ENCODE peak calls at places on chromosomes 1 and 21, in five cellular contexts. J is transverse colon, H is tibial nerve, S is heart left ventricle, Y is ovary. V is an unnamed sample.

GRCh38 chr21:38995755-38996154 is 187.5 kb downstream of the PSMG1 start:
- DNase-seq in J (peak), H (no peak), S (no peak), Y (no peak), V (no peak)

GRCh38 chr1:159868766-159869165 is 6.3 kb upstream of the VSIG8 start:
- DNase-seq in J (no peak), H (no peak), S (no peak), Y (no peak), V (no peak)

GRCh38 chr1:2312196-2312588 is 79.2 kb downstream of the MORN1 start:
- DNase-seq in J (no peak), H (no peak), S (no peak), Y (no peak), V (no peak)

GRCh38 chr21:45508607-45509565 is 33.4 kb downstream of the SLC19A1 start:
- DNase-seq in J (no peak), H (no peak), S (no peak), Y (peak), V (no peak)

GRCh38 chr1:44565265-44565750 is 109.0 kb downstream of the TMEM53 start:
- DNase-seq in J (no peak), H (no peak), S (no peak), Y (no peak), V (no peak)

GRCh38 chr1:39952359-39953110 is 2.4 kb upstream of the MFSD2A start:
- DNase-seq in J (no peak), H (no peak), S (no peak), Y (no peak), V (no peak)

GRCh38 chr1:214280386-214281029 is 451 bp upstream of the SMYD2 start:
- DNase-seq in J (peak), H (peak), S (peak), Y (peak), V (no peak)

GRCh38 chr1:160205974-160206369 is 788 bp downstream of the PEA15 start:
- DNase-seq in J (peak), H (peak), S (peak), Y (peak), V (no peak)

GRCh38 chr1:59229138-59229537 is 67.8 kb upstream of the FGGY start:
- DNase-seq in J (no peak), H (no peak), S (no peak), Y (no peak), V (no peak)

GRCh38 chr1:212498243-212498642 is 65.5 kb downstream of the NENF start:
- DNase-seq in J (no peak), H (no peak), S (no peak), Y (no peak), V (no peak)

GRCh38 chr1:220905650-220906560 is 26.7 kb downstream of the HLX start:
- DNase-seq in J (no peak), H (no peak), S (no peak), Y (no peak), V (no peak)

GRCh38 chr1:31467005-31467674 is 54.1 kb downstream of the SERINC2 start:
- DNase-seq in J (no peak), H (no peak), S (no peak), Y (no peak), V (no peak)

GRCh38 chr1:111513410-111514020 is 10.1 kb upstream of the ADORA3 start:
- DNase-seq in J (no peak), H (no peak), S (no peak), Y (no peak), V (no peak)

GRCh38 chr1:231557898-231558710 is 29.6 kb downstream of the TSNAX start:
- DNase-seq in J (no peak), H (no peak), S (no peak), Y (no peak), V (no peak)

GRCh38 chr1:54403377-54403776 is 2.8 kb downstream of the SSBP3 start:
- DNase-seq in J (no peak), H (no peak), S (no peak), Y (no peak), V (no peak)

GRCh38 chr1:13628711-13629110 is 45.1 kb downstream of the PDPN start:
- DNase-seq in J (no peak), H (no peak), S (no peak), Y (no peak), V (no peak)

GRCh38 chr1:12232221-12232620 is 2.4 kb downstream of the VPS13D start:
- DNase-seq in J (peak), H (no peak), S (no peak), Y (no peak), V (peak)

GRCh38 chr21:34129039-34129891 is 55.9 kb downstream of the MRPS6 start:
- DNase-seq in J (peak), H (peak), S (peak), Y (peak), V (peak)

GRCh38 chr1:41102653-41103052 is 81.1 kb upstream of the SLFNL1 start:
- DNase-seq in J (no peak), H (no peak), S (no peak), Y (no peak), V (no peak)

GRCh38 chr1:54100500-54100899 is 47.1 kb downstream of the TCEANC2 start:
- DNase-seq in J (no peak), H (no peak), S (no peak), Y (no peak), V (no peak)

GRCh38 chr1:17633654-17634053 is 94.2 kb downstream of the ARHGEF10L start:
- DNase-seq in J (no peak), H (no peak), S (no peak), Y (no peak), V (no peak)

GRCh38 chr1:165645654-165646366 is 14.8 kb downstream of the MGST3 start:
- DNase-seq in J (peak), H (no peak), S (peak), Y (no peak), V (peak)

GRCh38 chr21:38796426-38796825 is 9.3 kb upstream of the ETS2 start:
- DNase-seq in J (no peak), H (no peak), S (no peak), Y (no peak), V (no peak)

GRCh38 chr1:104574619-104575018 is 824.9 kb downstream of the AMY1C start:
- DNase-seq in J (no peak), H (no peak), S (no peak), Y (no peak), V (no peak)

GRCh38 chr1:113314600-113314999 is 75.7 kb upstream of the MAGI3 start:
- DNase-seq in J (no peak), H (no peak), S (no peak), Y (no peak), V (no peak)

GRCh38 chr1:57319165-57319564 is 104.7 kb downstream of the DAB1 start:
- DNase-seq in J (no peak), H (no peak), S (no peak), Y (no peak), V (no peak)

GRCh38 chr1:26546375-26546774 is 16.8 kb downstream of the RPS6KA1 start:
- DNase-seq in J (no peak), H (no peak), S (no peak), Y (no peak), V (no peak)

GRCh38 chr1:55989971-55990370 is 589.4 kb downstream of the PLPP3 start:
- DNase-seq in J (no peak), H (no peak), S (no peak), Y (no peak), V (no peak)

GRCh38 chr1:116128669-116129068 is 17.5 kb downstream of the MAB21L3 start:
- DNase-seq in J (no peak), H (no peak), S (no peak), Y (no peak), V (no peak)

GRCh38 chr1:27099904-27100796 is 54.8 kb downstream of the SLC9A1 start:
- DNase-seq in J (no peak), H (no peak), S (peak), Y (peak), V (no peak)

GRCh38 chr1:24254783-24255182 is 64.4 kb upstream of the GRHL3 start:
- DNase-seq in J (no peak), H (no peak), S (no peak), Y (no peak), V (no peak)

GRCh38 chr21:23936991-23937390 is 1670.3 kb downstream of the MRPL39 start:
- DNase-seq in J (no peak), H (no peak), S (no peak), Y (no peak), V (no peak)

GRCh38 chr1:156359973-156360372 is 9.0 kb upstream of the RHBG start:
- DNase-seq in J (no peak), H (no peak), S (no peak), Y (no peak), V (no peak)

GRCh38 chr1:12040457-12041051 is 21.3 kb downstream of the MIIP start:
- DNase-seq in J (no peak), H (peak), S (no peak), Y (peak), V (no peak)

GRCh38 chr21:25457411-25457810 is 149.9 kb downstream of the MRPL39 start:
- DNase-seq in J (no peak), H (no peak), S (no peak), Y (no peak), V (no peak)

GRCh38 chr1:244419004-244419403 is 32.7 kb downstream of the ADSS2 start:
- DNase-seq in J (no peak), H (no peak), S (no peak), Y (no peak), V (no peak)

DNA sequence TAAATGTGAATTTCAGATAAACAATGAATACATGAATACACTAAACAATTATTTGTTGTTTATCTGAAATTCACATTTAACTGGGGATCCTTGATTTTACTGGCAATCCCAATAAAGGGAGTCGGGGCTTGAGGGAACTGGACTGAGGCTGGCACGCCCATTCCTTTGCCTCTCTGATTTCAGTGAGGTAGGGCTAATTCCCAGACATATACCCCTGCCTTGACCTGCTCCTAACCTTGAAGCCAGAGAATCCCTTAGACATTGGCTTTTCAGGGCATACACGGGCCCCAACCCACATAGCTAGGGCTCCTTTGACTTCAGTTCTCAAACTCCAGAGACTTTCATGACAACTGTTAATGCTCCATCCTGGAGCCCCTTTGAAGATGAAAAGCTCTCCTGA is 10.8 kb upstream of the UTP25 start:
- DNase-seq in J (no peak), H (no peak), S (no peak), Y (no peak), V (no peak)
- H3K27ac ChIP-seq in J (no peak), H (no peak), S (no peak), Y (no peak), V (no peak)

GRCh38 chr1:110262846-110263631 is 52.9 kb downstream of the KCNC4 start:
- DNase-seq in J (no peak), H (no peak), S (no peak), Y (no peak), V (no peak)
- TF ChIP-seq CTCF in J (no peak), H (no peak), S (no peak), Y (no peak), V (no peak)

DNA sequence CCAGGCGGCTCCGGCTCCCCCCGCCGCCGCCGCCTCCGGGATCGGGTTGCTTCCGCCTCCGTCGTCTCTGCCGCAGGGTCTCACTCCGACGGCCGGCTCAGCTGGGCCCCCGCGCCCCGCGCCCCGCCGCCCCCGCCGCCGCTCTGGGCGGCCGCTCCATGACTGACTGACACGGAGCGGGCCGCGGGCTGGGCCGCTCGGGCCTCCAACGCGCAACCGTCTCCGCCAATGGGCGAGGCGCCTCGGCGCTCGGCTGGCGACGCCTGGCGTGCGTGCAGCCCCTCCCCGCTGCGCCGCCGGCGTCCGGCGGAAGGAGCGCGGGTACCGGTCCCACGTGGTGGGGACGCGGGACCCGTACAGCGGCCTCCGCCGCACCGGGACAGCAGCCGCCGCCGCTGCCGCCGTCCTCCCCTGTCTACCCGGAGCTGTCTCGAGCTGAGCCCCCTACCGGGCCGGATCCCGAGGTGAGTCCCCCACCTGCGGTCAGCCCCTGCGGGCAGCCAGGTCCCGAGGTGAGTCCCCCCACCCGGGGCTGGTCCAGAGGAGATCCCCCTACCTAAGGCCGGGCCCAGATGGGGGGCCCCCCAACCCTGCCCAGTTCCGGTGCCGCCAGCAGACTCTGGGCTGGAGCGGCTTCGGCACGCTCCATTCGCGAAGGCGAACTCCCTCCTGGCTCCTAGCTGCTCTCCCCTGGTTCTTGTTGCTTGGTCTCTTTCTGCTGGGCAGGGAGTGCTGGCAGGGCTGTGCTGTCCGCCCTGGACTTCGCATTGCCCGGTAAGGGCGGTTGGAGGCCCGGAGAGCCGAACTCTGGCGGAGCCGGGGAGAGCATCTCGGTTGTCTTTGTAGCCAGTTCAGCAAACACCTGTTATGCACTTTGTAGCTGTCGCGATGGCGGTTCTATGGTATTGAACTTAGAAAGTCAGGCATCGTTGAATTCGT is at the start of the genes TAF5L and URB2:
- DNase-seq in J (peak), H (peak), S (peak), Y (peak), V (peak)
- TF ChIP-seq POLR2A in J (peak), H (peak), S (peak), Y (no peak), V (peak)

GRCh38 chr1:167789501-167789900 is 67.7 kb downstream of the MPZL1 start:
- DNase-seq in J (no peak), H (no peak), S (no peak), Y (no peak), V (no peak)

GRCh38 chr1:167791281-167792209 is 69.8 kb downstream of the MPZL1 start:
- DNase-seq in J (peak), H (peak), S (peak), Y (no peak), V (peak)

GRCh38 chr1:167794043-167794442 is 72.3 kb downstream of the MPZL1 start:
- DNase-seq in J (no peak), H (no peak), S (no peak), Y (no peak), V (no peak)

GRCh38 chr1:167786502-167786901 is 64.7 kb downstream of the MPZL1 start:
- DNase-seq in J (no peak), H (no peak), S (no peak), Y (no peak), V (no peak)

DNA sequence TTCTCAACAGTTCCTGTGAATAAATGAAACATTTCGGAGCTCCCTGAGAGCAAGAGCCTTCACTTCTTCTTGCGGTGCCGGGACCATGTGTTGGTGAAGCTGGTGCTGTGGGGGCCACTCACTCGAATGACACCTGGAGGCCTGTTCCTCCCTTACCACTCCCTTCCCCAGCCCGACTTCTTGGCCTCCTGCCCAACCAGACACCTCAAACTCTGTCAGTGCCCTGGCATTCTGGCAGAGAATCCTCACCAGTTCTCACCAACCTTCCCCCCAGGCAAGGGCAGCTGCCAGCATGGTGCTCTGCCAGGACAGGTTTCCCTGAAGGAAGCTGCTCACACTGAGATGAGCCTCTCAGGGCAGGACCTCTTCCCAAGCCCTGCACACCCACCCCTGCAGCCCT is 68.3 kb downstream of the MPZL1 start:
- DNase-seq in J (no peak), H (no peak), S (no peak), Y (no peak), V (no peak)
- H3K27ac ChIP-seq in J (no peak), H (peak), S (no peak), Y (no peak), V (no peak)

GRCh38 chr1:43024905-43025304 is 66.2 kb upstream of the SLC2A1 start:
- DNase-seq in J (no peak), H (no peak), S (no peak), Y (no peak), V (no peak)

GRCh38 chr1:43018091-43018490 is 59.4 kb upstream of the SLC2A1 start:
- DNase-seq in J (no peak), H (no peak), S (no peak), Y (no peak), V (no peak)

GRCh38 chr1:43019226-43019625 is 60.6 kb upstream of the SLC2A1 start:
- DNase-seq in J (no peak), H (no peak), S (no peak), Y (no peak), V (no peak)

DNA sequence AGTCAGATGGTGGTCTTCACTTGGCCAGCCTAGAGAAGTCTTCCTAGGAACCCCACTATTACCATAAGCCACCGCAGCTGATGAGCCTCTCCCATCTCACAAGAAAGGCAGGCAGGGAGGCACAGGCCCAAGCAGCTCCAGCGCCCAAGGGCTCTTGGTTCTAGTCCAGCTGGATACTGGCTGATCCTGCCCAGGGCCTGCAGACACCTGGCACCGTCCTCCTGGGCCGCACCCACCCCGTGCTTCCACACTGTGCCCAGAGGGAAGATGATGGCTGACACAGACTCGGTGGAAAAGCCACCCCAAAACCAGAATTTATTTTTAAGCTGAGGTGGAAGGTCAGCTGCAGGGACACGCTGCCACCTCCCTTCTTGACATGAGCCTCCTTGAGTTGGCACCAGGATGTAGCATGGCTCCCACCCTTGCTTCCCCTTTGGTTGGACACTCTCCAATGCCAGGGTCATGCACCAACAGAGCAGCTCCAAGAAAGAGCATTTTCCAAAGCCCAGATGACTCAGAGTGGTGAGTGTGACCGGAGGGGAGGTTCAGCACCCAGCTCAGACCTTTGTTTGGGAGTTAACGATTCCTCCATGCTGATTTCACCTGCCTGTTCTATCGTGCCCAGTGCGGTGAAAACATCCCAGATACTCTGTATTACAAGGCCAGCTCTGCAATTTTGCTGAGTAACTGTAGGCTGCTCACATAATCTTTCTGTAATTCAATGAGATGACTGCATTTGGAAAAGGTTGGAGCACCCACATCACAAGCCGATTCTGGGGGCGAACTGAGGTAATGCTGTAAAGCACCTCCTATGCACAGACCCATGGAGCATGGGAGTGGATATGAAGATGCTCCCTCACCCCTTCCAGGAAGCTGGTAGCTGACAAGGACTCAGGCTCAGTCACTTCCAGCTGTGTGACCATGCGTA is 63.1 kb upstream of the SLC2A1 start:
- DNase-seq in J (no peak), H (no peak), S (no peak), Y (no peak), V (no peak)
- TF ChIP-seq CTCF in J (no peak), H (no peak), S (no peak), Y (no peak), V (no peak)